ENCODE peak calls at places on chromosome 6, in eight cellular contexts. One of them, this sample, is unnamed.

GRCh38 chr6:138543648-138544047 is 44.4 kb upstream of the NHSL1 start:
- DNase-seq in mammary epithelial cell: no peak
- DNase-seq in SK-N-SH: no peak
- DNase-seq in HCT116: no peak
- DNase-seq in OCI-LY7: no peak
- DNase-seq in GM23338: no peak
- DNase-seq in trophoblast cell: no peak
- DNase-seq in A549: no peak
- DNase-seq in this sample: no peak

GRCh38 chr6:108618623-108619152 is 58.0 kb downstream of the FOXO3 start:
- DNase-seq in mammary epithelial cell: no peak
- DNase-seq in SK-N-SH: no peak
- DNase-seq in HCT116: no peak
- DNase-seq in OCI-LY7: no peak
- DNase-seq in GM23338: no peak
- DNase-seq in trophoblast cell: no peak
- DNase-seq in A549: no peak
- DNase-seq in this sample: no peak

GRCh38 chr6:65709099-65709830 is 2.2 kb upstream of the EYS start:
- DNase-seq in mammary epithelial cell: no peak
- DNase-seq in SK-N-SH: no peak
- DNase-seq in HCT116: no peak
- DNase-seq in OCI-LY7: no peak
- DNase-seq in GM23338: no peak
- DNase-seq in trophoblast cell: no peak
- DNase-seq in A549: no peak
- DNase-seq in this sample: no peak

GRCh38 chr6:25889877-25890853 is 16.1 kb upstream of the SLC17A3 start:
- DNase-seq in mammary epithelial cell: peak; percentile 40
- DNase-seq in SK-N-SH: peak; percentile 58
- DNase-seq in HCT116: peak; percentile 27
- DNase-seq in OCI-LY7: peak; percentile 2
- DNase-seq in GM23338: peak; percentile 73
- DNase-seq in trophoblast cell: peak; percentile 64
- DNase-seq in A549: peak; percentile 47
- DNase-seq in this sample: peak; percentile 42

GRCh38 chr6:148999921-149000589 is 253.2 kb downstream of the UST start:
- DNase-seq in mammary epithelial cell: peak; percentile 62
- DNase-seq in SK-N-SH: no peak
- DNase-seq in HCT116: no peak
- DNase-seq in OCI-LY7: no peak
- DNase-seq in GM23338: no peak
- DNase-seq in trophoblast cell: no peak
- DNase-seq in A549: peak; percentile 29
- DNase-seq in this sample: peak; percentile 25

GRCh38 chr6:13615802-13616140 is 636 bp downstream of the NOL7 start:
- DNase-seq in mammary epithelial cell: no peak
- DNase-seq in SK-N-SH: peak; percentile 54
- DNase-seq in HCT116: no peak
- DNase-seq in OCI-LY7: peak; percentile 48
- DNase-seq in GM23338: peak; percentile 56
- DNase-seq in trophoblast cell: peak; percentile 28
- DNase-seq in A549: no peak
- DNase-seq in this sample: peak; percentile 51

GRCh38 chr6:10411915-10412164 is 3.0 kb downstream of the TFAP2A start:
- DNase-seq in mammary epithelial cell: no peak
- DNase-seq in SK-N-SH: no peak
- DNase-seq in HCT116: no peak
- DNase-seq in OCI-LY7: no peak
- DNase-seq in GM23338: no peak
- DNase-seq in trophoblast cell: no peak
- DNase-seq in A549: no peak
- DNase-seq in this sample: no peak

GRCh38 chr6:81621816-81622395 is 130.6 kb downstream of the TENT5A start:
- DNase-seq in mammary epithelial cell: no peak
- DNase-seq in SK-N-SH: no peak
- DNase-seq in HCT116: no peak
- DNase-seq in OCI-LY7: no peak
- DNase-seq in GM23338: no peak
- DNase-seq in trophoblast cell: no peak
- DNase-seq in A549: no peak
- DNase-seq in this sample: no peak

GRCh38 chr6:100296810-100297544 is 167.7 kb downstream of the SIM1 start:
- DNase-seq in mammary epithelial cell: peak; percentile 85
- DNase-seq in SK-N-SH: no peak
- DNase-seq in HCT116: peak; percentile 74
- DNase-seq in OCI-LY7: no peak
- DNase-seq in GM23338: no peak
- DNase-seq in trophoblast cell: no peak
- DNase-seq in A549: peak; percentile 77
- DNase-seq in this sample: peak; percentile 24

GRCh38 chr6:20876016-20876415 is 341.8 kb downstream of the CDKAL1 start:
- DNase-seq in mammary epithelial cell: peak; percentile 55
- DNase-seq in SK-N-SH: peak; percentile 70
- DNase-seq in HCT116: no peak
- DNase-seq in OCI-LY7: no peak
- DNase-seq in GM23338: no peak
- DNase-seq in trophoblast cell: no peak
- DNase-seq in A549: peak; percentile 0
- DNase-seq in this sample: no peak

GRCh38 chr6:89239338-89239737 is 22.2 kb upstream of the GABRR1 start:
- DNase-seq in mammary epithelial cell: no peak
- DNase-seq in SK-N-SH: peak; percentile 34
- DNase-seq in HCT116: no peak
- DNase-seq in OCI-LY7: peak; percentile 66
- DNase-seq in GM23338: peak; percentile 56
- DNase-seq in trophoblast cell: no peak
- DNase-seq in A549: no peak
- DNase-seq in this sample: no peak

GRCh38 chr6:5214570-5215052 is 46.1 kb downstream of the LYRM4 start:
- DNase-seq in mammary epithelial cell: peak; percentile 21
- DNase-seq in SK-N-SH: peak; percentile 54
- DNase-seq in HCT116: peak; percentile 4
- DNase-seq in OCI-LY7: peak; percentile 12
- DNase-seq in GM23338: peak; percentile 71
- DNase-seq in trophoblast cell: peak; percentile 65
- DNase-seq in A549: peak; percentile 25
- DNase-seq in this sample: no peak

GRCh38 chr6:38554700-38555413 is 84.9 kb downstream of the BTBD9 start:
- DNase-seq in mammary epithelial cell: peak; percentile 35
- DNase-seq in SK-N-SH: no peak
- DNase-seq in HCT116: no peak
- DNase-seq in OCI-LY7: no peak
- DNase-seq in GM23338: peak; percentile 11
- DNase-seq in trophoblast cell: no peak
- DNase-seq in A549: no peak
- DNase-seq in this sample: no peak

GRCh38 chr6:45775026-45775697 is 240.5 kb downstream of the CLIC5 start:
- DNase-seq in mammary epithelial cell: no peak
- DNase-seq in SK-N-SH: no peak
- DNase-seq in HCT116: no peak
- DNase-seq in OCI-LY7: no peak
- DNase-seq in GM23338: no peak
- DNase-seq in trophoblast cell: no peak
- DNase-seq in A549: no peak
- DNase-seq in this sample: no peak

GRCh38 chr6:43909474-43910148 is 139.6 kb downstream of the VEGFA start:
- DNase-seq in mammary epithelial cell: no peak
- DNase-seq in SK-N-SH: no peak
- DNase-seq in HCT116: no peak
- DNase-seq in OCI-LY7: no peak
- DNase-seq in GM23338: no peak
- DNase-seq in trophoblast cell: no peak
- DNase-seq in A549: no peak
- DNase-seq in this sample: no peak

DNA sequence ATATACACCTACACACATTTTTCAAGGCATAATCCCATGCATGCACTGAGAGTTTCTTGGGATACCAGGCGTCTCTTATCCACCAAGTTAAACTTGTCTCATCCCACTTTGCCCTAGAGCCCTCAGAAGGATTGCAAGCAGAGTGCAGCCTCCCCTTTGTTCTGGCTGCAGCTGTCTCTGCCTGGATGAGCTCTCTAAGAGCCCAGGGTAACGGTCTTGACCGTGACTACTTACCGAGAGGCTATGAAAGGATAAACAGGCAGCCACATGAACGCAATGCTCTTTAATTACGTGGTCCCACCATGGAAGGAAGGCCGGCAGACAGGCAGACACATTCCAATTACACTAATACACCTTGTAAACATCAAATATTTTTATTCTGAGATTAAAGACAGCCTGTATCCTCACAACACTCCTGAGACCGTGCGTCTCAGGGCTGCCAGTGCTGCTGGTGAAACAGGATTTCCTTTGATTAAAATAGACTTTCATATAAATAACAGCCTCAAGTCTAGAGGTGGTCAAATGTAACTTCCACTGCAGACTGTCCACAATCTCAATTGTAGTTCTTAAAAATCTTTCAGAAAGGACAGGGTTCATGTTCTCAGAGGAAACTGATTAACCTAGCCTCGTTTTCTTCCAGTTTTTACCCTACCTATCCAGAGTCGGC is 210.0 kb upstream of the PRDM1 start:
- DNase-seq in mammary epithelial cell: no peak
- DNase-seq in SK-N-SH: no peak
- DNase-seq in HCT116: no peak
- DNase-seq in OCI-LY7: peak; percentile 82
- DNase-seq in GM23338: no peak
- DNase-seq in trophoblast cell: no peak
- DNase-seq in A549: no peak
- DNase-seq in this sample: no peak
- H3K4me2 ChIP-seq in mammary epithelial cell: no peak overlapping the region
- H3K4me2 ChIP-seq in SK-N-SH: no peak overlapping the region
- H3K4me2 ChIP-seq in HCT116: no peak overlapping the region
- H3K4me2 ChIP-seq in OCI-LY7: peak overlapping the region; percentile 60
- H3K4me2 ChIP-seq in GM23338: no peak overlapping the region
- H3K4me2 ChIP-seq in trophoblast cell: no peak overlapping the region
- H3K4me2 ChIP-seq in A549: no peak overlapping the region
- H3K4me2 ChIP-seq in this sample: no peak overlapping the region

DNA sequence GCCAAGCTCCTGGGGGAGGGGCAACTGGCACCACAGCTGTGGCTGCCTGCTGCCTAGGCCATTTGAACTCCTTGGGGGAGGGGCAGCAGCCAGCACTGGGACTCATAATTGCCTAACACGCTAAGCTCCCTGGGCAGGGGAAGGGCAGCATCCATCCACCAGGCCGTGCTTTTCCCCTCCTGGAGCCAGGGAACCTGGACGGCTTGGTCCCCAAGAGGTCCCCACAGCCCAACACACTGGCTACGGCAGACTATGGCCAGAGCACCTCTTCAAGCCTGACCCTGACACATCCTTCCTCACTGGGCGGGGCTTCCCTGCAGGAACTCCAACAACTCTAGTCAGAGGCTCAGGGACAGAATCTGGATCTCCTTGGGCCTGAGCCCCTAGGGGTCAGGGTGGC is 269.4 kb downstream of the RNF144B start:
- DNase-seq in mammary epithelial cell: no peak
- DNase-seq in SK-N-SH: no peak
- DNase-seq in HCT116: no peak
- DNase-seq in OCI-LY7: no peak
- DNase-seq in GM23338: no peak
- DNase-seq in trophoblast cell: no peak
- DNase-seq in A549: no peak
- DNase-seq in this sample: no peak
- H3K4me2 ChIP-seq in mammary epithelial cell: no peak overlapping the region
- H3K4me2 ChIP-seq in SK-N-SH: no peak overlapping the region
- H3K4me2 ChIP-seq in HCT116: no peak overlapping the region
- H3K4me2 ChIP-seq in OCI-LY7: no peak overlapping the region
- H3K4me2 ChIP-seq in GM23338: no peak overlapping the region
- H3K4me2 ChIP-seq in trophoblast cell: no peak overlapping the region
- H3K4me2 ChIP-seq in A549: no peak overlapping the region
- H3K4me2 ChIP-seq in this sample: no peak overlapping the region

GRCh38 chr6:154613137-154613676 is 102.7 kb upstream of the CNKSR3 start:
- DNase-seq in mammary epithelial cell: peak; percentile 92
- DNase-seq in SK-N-SH: no peak
- DNase-seq in HCT116: no peak
- DNase-seq in OCI-LY7: no peak
- DNase-seq in GM23338: no peak
- DNase-seq in trophoblast cell: peak; percentile 7
- DNase-seq in A549: no peak
- DNase-seq in this sample: peak; percentile 7
- H3K4me2 ChIP-seq in mammary epithelial cell: no peak overlapping the region
- H3K4me2 ChIP-seq in SK-N-SH: peak overlapping the region; percentile 3
- H3K4me2 ChIP-seq in HCT116: no peak overlapping the region
- H3K4me2 ChIP-seq in OCI-LY7: no peak overlapping the region
- H3K4me2 ChIP-seq in GM23338: no peak overlapping the region
- H3K4me2 ChIP-seq in trophoblast cell: no peak overlapping the region
- H3K4me2 ChIP-seq in A549: no peak overlapping the region
- H3K4me2 ChIP-seq in this sample: peak overlapping the region; percentile 9

DNA sequence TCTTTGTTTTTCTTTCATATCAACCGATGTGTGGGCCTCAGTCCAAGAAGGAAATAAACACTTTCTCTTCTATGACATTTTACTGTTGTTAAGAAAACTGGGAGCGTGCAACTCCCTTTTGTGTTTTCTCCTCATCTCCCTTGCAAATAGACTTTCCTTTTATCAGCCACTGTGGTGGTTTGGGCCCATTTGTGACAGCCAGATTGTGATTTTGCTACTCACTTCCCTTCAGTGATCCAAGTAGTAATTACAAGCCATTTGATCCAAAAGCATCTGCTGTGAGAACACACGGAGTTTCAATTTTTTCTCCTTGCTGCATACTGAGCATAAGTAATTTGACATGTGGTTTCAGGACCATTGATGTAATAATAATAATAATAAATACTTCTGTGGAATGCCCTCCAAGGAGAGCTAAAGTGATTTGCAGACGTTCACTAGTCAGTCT is 92.0 kb upstream of the CLDN20 start:
- DNase-seq in mammary epithelial cell: no peak
- DNase-seq in SK-N-SH: no peak
- DNase-seq in HCT116: no peak
- DNase-seq in OCI-LY7: no peak
- DNase-seq in GM23338: no peak
- DNase-seq in trophoblast cell: no peak
- DNase-seq in A549: no peak
- DNase-seq in this sample: no peak
- H3K4me2 ChIP-seq in mammary epithelial cell: peak overlapping the region; percentile 45
- H3K4me2 ChIP-seq in SK-N-SH: peak overlapping the region; percentile 66
- H3K4me2 ChIP-seq in HCT116: peak overlapping the region; percentile 67
- H3K4me2 ChIP-seq in OCI-LY7: peak overlapping the region; percentile 37
- H3K4me2 ChIP-seq in GM23338: peak overlapping the region; percentile 17
- H3K4me2 ChIP-seq in trophoblast cell: no peak overlapping the region
- H3K4me2 ChIP-seq in A549: peak overlapping the region; percentile 52
- H3K4me2 ChIP-seq in this sample: peak overlapping the region; percentile 49

DNA sequence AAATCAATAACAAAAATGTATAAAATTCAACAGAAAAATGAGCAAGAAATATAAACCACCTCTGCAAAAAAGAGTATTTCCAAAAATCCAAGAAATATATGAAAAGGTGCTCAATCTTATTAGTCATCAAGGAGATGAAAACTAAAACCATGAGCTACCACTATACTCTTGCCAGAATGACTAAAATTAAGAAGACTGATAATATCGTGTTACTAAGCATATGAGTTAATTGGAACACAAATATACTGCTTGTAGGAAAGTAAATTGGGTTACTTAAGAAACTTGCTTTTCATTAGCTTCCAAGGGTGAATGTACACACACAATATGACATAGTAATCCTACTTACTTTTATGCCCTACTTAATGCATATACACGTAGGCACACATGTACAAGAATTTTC is 3.4 kb downstream of the THEMIS start:
- DNase-seq in mammary epithelial cell: no peak
- DNase-seq in SK-N-SH: no peak
- DNase-seq in HCT116: no peak
- DNase-seq in OCI-LY7: no peak
- DNase-seq in GM23338: no peak
- DNase-seq in trophoblast cell: no peak
- DNase-seq in A549: no peak
- DNase-seq in this sample: no peak
- H3K4me2 ChIP-seq in mammary epithelial cell: no peak overlapping the region
- H3K4me2 ChIP-seq in SK-N-SH: no peak overlapping the region
- H3K4me2 ChIP-seq in HCT116: no peak overlapping the region
- H3K4me2 ChIP-seq in OCI-LY7: no peak overlapping the region
- H3K4me2 ChIP-seq in GM23338: no peak overlapping the region
- H3K4me2 ChIP-seq in trophoblast cell: no peak overlapping the region
- H3K4me2 ChIP-seq in A549: no peak overlapping the region
- H3K4me2 ChIP-seq in this sample: no peak overlapping the region

This sample was measured in PC-9.